ENCODE peak calls at places on chromosomes 7 and 10, in four cellular contexts. U, R, L and P are unnamed samples.

GRCh38 chr7:48084727-48085432 is 4.2 kb upstream of the UPP1 start:
- DNase-seq in U (no peak), L (peak), R (peak), P (peak)

GRCh38 chr7:144941127-144941526 is 105.3 kb upstream of the TPK1 start:
- DNase-seq in U (peak), R (no peak), L (no peak), P (no peak)

GRCh38 chr10:17445400-17445998 is 8.9 kb downstream of the ST8SIA6 start:
- DNase-seq in R (no peak), U (no peak), L (no peak), P (no peak)

GRCh38 chr7:148698397-148699023 is at the start of gene CUL1:
- DNase-seq in U (peak), R (peak), L (peak), P (peak)

GRCh38 chr7:20440472-20441105 is 109.9 kb downstream of the ITGB8 start:
- DNase-seq in R (peak), U (peak), L (peak), P (peak)

GRCh38 chr10:14285941-14286555 is 44.7 kb downstream of the FRMD4A start:
- DNase-seq in L (no peak), U (no peak), R (no peak), P (no peak)

GRCh38 chr7:94656925-94657731 is 1.2 kb upstream of the SGCE start:
- DNase-seq in L (no peak), U (no peak), R (peak), P (no peak)

GRCh38 chr7:38978474-38978873 is 765 bp downstream of the POU6F2 start:
- DNase-seq in R (no peak), L (no peak), U (no peak), P (no peak)

GRCh38 chr7:73992104-73992562 is 35.8 kb upstream of the ELN start:
- DNase-seq in U (no peak), L (no peak), R (no peak), P (no peak)

GRCh38 chr7:143492799-143493568 is 15.3 kb downstream of the TAS2R41 start:
- DNase-seq in L (no peak), R (no peak), U (no peak), P (no peak)

GRCh38 chr7:110322796-110323195 is 768.1 kb upstream of the LRRN3 start:
- DNase-seq in U (no peak), L (no peak), R (no peak), P (no peak)

GRCh38 chr10:18233775-18234174 is 93.6 kb downstream of the CACNB2 start:
- DNase-seq in R (peak), L (no peak), U (peak), P (peak)

GRCh38 chr7:71511361-71511807 is 379.4 kb downstream of the GALNT17 start:
- DNase-seq in U (peak), L (no peak), R (peak), P (no peak)

GRCh38 chr7:39073432-39073831 is 95.7 kb downstream of the POU6F2 start:
- DNase-seq in U (peak), L (no peak), R (no peak), P (no peak)

GRCh38 chr7:66790725-66791124 is 50.2 kb downstream of the RABGEF1 start:
- DNase-seq in L (no peak), U (no peak), R (no peak), P (no peak)

GRCh38 chr10:129193148-129193547 is 273.9 kb upstream of the MGMT start:
- DNase-seq in L (no peak), R (no peak), U (no peak), P (no peak)

GRCh38 chr10:78737883-78738282 is 330.9 kb upstream of the ZMIZ1 start:
- DNase-seq in L (no peak), U (no peak), R (no peak), P (no peak)

DNA sequence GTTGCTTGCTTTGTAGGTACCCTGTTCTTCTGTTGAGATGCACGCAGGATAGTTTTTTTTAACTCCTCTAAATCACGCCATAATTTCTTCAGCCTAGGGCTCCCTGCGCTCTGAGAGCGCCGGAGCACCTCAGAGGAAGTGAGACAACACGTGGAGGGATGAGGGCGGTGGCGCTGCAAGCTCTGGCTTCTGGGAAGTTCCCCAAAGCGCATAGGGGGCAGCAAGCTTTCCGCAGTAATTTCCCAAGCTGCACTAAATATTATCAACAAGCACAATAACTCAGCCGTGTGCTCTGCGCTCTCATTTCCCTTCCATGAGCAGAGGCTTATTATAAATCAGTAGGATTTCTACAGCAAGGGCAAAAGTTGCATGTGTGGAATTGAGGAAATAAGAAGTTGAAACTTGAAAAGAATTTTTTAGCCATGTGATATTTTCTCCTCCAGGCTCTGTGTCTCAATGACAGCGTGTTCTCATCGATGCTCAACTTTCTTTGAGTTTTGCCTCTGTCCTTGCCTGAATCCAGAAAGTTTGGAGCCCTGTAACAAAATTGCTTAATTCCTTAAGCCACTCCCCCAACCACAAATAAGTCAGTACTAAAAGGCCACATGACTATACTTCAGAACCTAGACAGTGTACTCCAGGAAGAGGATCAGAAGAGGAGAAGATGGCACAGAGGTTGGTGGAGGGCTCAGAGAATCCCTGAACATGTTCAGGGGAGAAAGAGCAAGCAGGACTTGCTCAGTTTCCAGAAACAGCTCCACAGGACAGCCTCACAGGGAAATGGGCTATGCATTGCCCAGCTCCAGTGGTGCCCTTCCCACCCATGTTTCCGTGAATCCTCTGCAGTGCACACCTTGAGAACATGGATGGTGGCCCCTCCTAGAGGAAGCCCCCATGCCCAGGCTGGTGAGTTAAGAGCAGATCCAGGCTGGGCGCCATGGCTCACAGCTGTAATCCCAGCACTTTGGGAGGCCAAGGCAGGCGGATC is 221.5 kb upstream of the GHITM start:
- DNase-seq in U (peak), R (peak), L (peak), P (peak)
- TF ChIP-seq NR3C1 in U (no peak), R (no peak), L (no peak), P (no peak)

GRCh38 chr10:27685686-27686085 is 59.9 kb downstream of the MKX start:
- DNase-seq in L (no peak), U (no peak), R (no peak), P (no peak)
- TF ChIP-seq NR3C1 in L (no peak), U (no peak), R (no peak), P (no peak)

DNA sequence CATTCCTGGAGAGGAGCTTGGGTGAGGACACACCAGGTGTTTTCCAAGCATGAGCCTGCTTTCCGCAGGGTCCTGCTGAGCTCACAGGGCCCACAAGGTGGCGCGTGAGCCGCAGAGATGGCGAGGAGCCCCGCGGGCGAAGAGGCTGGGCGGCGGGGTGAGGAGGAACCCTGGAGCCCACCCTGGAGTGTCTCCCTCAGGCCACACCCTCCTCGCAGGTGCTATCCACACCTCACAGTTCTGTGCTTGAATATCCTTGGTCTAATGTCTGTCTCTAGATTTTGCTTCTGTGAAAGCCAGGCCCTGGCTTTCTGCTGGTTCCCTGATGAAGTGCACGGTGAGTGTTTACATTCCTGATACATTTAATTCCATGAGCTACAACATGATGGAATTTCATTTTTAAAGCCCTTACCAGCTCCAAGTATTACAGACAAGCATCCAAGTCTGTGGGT is 433.6 kb downstream of the ACTR3B start:
- DNase-seq in U (peak), R (peak), L (peak), P (peak)
- TF ChIP-seq NR3C1 in U (no peak), R (no peak), L (no peak), P (no peak)

DNA sequence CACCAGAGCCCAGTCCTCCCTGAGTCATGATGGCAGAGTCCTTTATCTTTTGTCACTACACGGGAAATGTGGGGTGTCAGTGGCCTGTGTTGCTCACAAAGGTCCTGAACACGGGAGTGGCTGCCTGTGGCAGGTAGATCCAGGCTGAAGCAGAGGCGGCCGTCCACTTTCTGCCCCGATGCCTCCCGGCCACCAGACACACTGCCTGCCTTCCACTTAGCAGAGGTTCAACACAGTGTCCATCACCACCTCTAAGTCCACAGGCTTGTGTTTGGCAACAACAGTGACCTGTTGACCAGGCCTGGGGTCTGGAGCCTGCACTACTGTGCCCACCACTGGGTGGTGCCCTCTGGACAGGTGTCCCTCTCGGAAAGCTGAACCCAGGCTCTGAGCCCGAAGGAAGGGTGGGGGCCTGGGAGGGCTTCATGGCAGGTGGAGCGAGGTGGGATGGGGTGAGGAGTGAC is 49.9 kb upstream of the CAMK2B start:
- DNase-seq in U (peak), R (peak), L (peak), P (peak)
- TF ChIP-seq NR3C1 in U (no peak), R (no peak), L (no peak), P (no peak)